ENCODE peak calls at places on chromosomes 6 and 20, in five cellular contexts. F is ureter, S is SW 1271, U is neural crest cell, L is RWPE1. G is an unnamed sample.

GRCh38 chr6:134510920-134511319 is 193.0 kb upstream of the SGK1 start:
- DNase-seq in L (no peak), F (no peak), S (no peak), U (no peak), G (no peak)

GRCh38 chr20:51481311-51481997 is 61.1 kb downstream of the NFATC2 start:
- DNase-seq in F (no peak), S (no peak), L (no peak), U (no peak), G (peak)

GRCh38 chr6:14113951-14114350 is 3.6 kb upstream of the CD83 start:
- DNase-seq in F (no peak), S (no peak), U (no peak), L (no peak), G (no peak)

GRCh38 chr6:53112404-53112803 is 36.2 kb downstream of the GCM1 start:
- DNase-seq in S (no peak), U (no peak), L (peak), F (peak), G (peak)

GRCh38 chr6:15062311-15063252 is 183.3 kb upstream of the JARID2 start:
- DNase-seq in F (no peak), S (no peak), U (no peak), L (peak), G (peak)

GRCh38 chr20:59920944-59921343 is 12.5 kb downstream of the SYCP2 start:
- DNase-seq in F (no peak), U (no peak), L (no peak), S (no peak), G (no peak)

GRCh38 chr20:61753196-61753942 is 312.3 kb downstream of the TAF4 start:
- DNase-seq in L (peak), S (peak), F (no peak), U (no peak), G (peak)

GRCh38 chr6:26323525-26324294 is 41.3 kb upstream of the BTN3A2 start:
- DNase-seq in U (no peak), F (no peak), S (no peak), L (no peak), G (no peak)

GRCh38 chr20:57900226-57900905 is 190.6 kb upstream of the PMEPA1 start:
- DNase-seq in S (no peak), F (no peak), L (no peak), U (no peak), G (no peak)

GRCh38 chr20:32972181-32973076 is 31.8 kb downstream of the SUN5 start:
- DNase-seq in L (no peak), U (no peak), F (peak), S (no peak), G (no peak)

GRCh38 chr6:149079911-149080501 is 237.5 kb upstream of the TAB2 start:
- DNase-seq in L (peak), S (no peak), U (no peak), F (peak), G (peak)

GRCh38 chr20:35517125-35517524 is 12.3 kb downstream of the C20orf173 start:
- DNase-seq in L (no peak), F (no peak), S (no peak), U (no peak), G (no peak)